ENCODE peak calls at places on chromosomes 6 and 20, in eight cellular contexts. V is adrenal gland, G is Peyer's patch, X is mucosa of descending colon, J is GM23338, I is WTC11, D is kidney, R is GM12865. S is an unnamed sample.

GRCh38 chr6:25085761-25086160 is 150.0 kb upstream of the RIPOR2 start:
- DNase-seq in R (peak; percentile 19), V (no peak), D (no peak), J (no peak), X (no peak), G (no peak), I (no peak), S (no peak)

GRCh38 chr6:105733556-105734162 is 330.8 kb upstream of the PREP start:
- DNase-seq in R (peak; percentile 61), J (peak; percentile 79), V (no peak), G (no peak), D (no peak), I (no peak), X (no peak), S (no peak)

GRCh38 chr20:57313951-57314350 is 15.7 kb upstream of the SPO11 start:
- DNase-seq in J (no peak), V (no peak), X (no peak), R (no peak), I (no peak), D (no peak), G (no peak), S (no peak)

GRCh38 chr6:117491916-117492315 is 9.4 kb downstream of the DCBLD1 start:
- DNase-seq in X (no peak), J (no peak), G (no peak), V (no peak), I (no peak), D (no peak), R (no peak), S (no peak)

GRCh38 chr6:81265106-81265505 is 487.4 kb downstream of the TENT5A start:
- DNase-seq in I (no peak), R (no peak), D (no peak), X (no peak), V (no peak), J (no peak), G (no peak), S (no peak)

GRCh38 chr20:59598625-59599310 is 5.6 kb upstream of the PHACTR3 start:
- DNase-seq in D (no peak), R (peak; percentile 65), I (peak; percentile 59), X (no peak), G (no peak), V (no peak), J (peak; percentile 66), S (peak; percentile 62)

GRCh38 chr20:31674895-31675827 is 37.4 kb downstream of the COX4I2 start:
- DNase-seq in R (peak; percentile 84), X (peak; percentile 50), G (peak; percentile 86), V (peak; percentile 90), J (no peak), D (peak; percentile 82), I (no peak), S (peak; percentile 76)

GRCh38 chr6:167501831-167502385 is 177.0 kb downstream of the TTLL2 start:
- DNase-seq in G (peak; percentile 77), I (peak; percentile 54), X (peak; percentile 78), V (no peak), R (no peak), D (no peak), J (peak; percentile 61), S (no peak)

GRCh38 chr6:132479131-132479530 is 33.8 kb downstream of the STX7 start:
- DNase-seq in J (no peak), V (no peak), G (no peak), X (no peak), I (no peak), R (no peak), D (no peak), S (no peak)

GRCh38 chr6:118197539-118197938 is 290.5 kb downstream of the SLC35F1 start:
- DNase-seq in X (no peak), D (no peak), R (no peak), V (no peak), J (peak; percentile 54), I (no peak), G (no peak), S (no peak)

GRCh38 chr20:14925286-14925685 is 587.9 kb upstream of the FLRT3 start:
- DNase-seq in J (no peak), X (no peak), D (no peak), V (no peak), R (no peak), I (no peak), G (no peak), S (no peak)

GRCh38 chr6:35419431-35419830 is 32.7 kb upstream of the FANCE start:
- DNase-seq in G (no peak), R (peak; percentile 40), D (no peak), V (no peak), I (no peak), J (peak; percentile 30), X (no peak), S (peak; percentile 44)

GRCh38 chr20:53748821-53749402 is 155.3 kb upstream of the ZNF217 start:
- DNase-seq in X (no peak), G (no peak), J (no peak), I (no peak), D (no peak), R (peak; percentile 60), V (no peak), S (peak; percentile 53)

GRCh38 chr6:88612631-88613030 is 350.8 kb downstream of the RNGTT start:
- DNase-seq in V (no peak), I (no peak), G (no peak), X (no peak), R (peak; percentile 77), D (no peak), J (no peak), S (no peak)

GRCh38 chr6:74087898-74088297 is 391.9 kb downstream of the CD109 start:
- DNase-seq in D (no peak), I (no peak), J (peak; percentile 7), G (no peak), X (no peak), V (no peak), R (no peak), S (no peak)

GRCh38 chr20:2162125-2162822 is 60.6 kb downstream of the STK35 start:
- DNase-seq in V (no peak), G (peak; percentile 30), D (no peak), J (no peak), R (no peak), I (no peak), X (no peak), S (no peak)

GRCh38 chr6:106513813-106514212 is 115.5 kb downstream of the RTN4IP1 start:
- DNase-seq in V (no peak), G (no peak), D (no peak), R (peak; percentile 30), X (no peak), J (no peak), I (no peak), S (no peak)

GRCh38 chr20:4898845-4899244 is 102.5 kb downstream of the SLC23A2 start:
- DNase-seq in J (no peak), D (no peak), V (no peak), I (no peak), R (no peak), G (no peak), X (no peak), S (no peak)

GRCh38 chr20:59646487-59646886 is 42.1 kb downstream of the PHACTR3 start:
- DNase-seq in I (no peak), X (no peak), D (no peak), R (no peak), J (no peak), G (no peak), V (no peak), S (no peak)

GRCh38 chr20:45372241-45372640 is 5.9 kb downstream of the TP53TG5 start:
- DNase-seq in G (no peak), X (no peak), D (no peak), R (no peak), J (no peak), V (no peak), I (no peak), S (no peak)
- TF ChIP-seq CTCF in G (no peak), X (no peak), D (no peak), R (no peak), J (no peak), V (no peak), I (no peak), S (no peak)

DNA sequence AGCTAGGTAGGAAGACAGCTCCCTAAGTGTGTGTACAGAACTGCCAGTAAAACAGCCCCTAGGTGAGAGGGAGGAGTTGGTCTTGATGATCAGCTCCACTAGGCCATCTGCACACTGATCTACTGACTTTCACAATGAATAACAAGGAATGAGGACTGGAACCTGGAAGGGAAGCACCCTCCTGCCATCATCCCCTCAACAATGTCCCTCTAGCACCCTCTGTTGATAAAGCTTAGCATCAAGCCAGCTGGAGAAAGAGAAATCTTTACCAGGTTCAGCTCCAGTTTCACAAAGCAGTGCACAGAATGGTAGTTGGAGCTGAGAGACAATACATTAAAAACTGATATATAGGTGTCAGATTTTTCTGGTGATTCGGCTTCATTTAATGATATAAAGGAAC is 57.2 kb upstream of the IRAK1BP1 start:
- DNase-seq in D (no peak), R (peak; percentile 32), X (no peak), G (no peak), I (peak; percentile 21), J (peak; percentile 82), V (peak; percentile 15), S (no peak)
- TF ChIP-seq CTCF in D (no peak), R (peak; percentile 50), X (peak; percentile 21), G (peak; percentile 51), I (peak; percentile 40), J (peak; percentile 76), V (peak; percentile 48), S (no peak)

GRCh38 chr6:15285682-15286294 is 39.9 kb downstream of the JARID2 start:
- DNase-seq in D (no peak), J (no peak), G (peak; percentile 43), X (no peak), I (no peak), V (no peak), R (no peak), S (no peak)
- TF ChIP-seq CTCF in D (no peak), J (peak; percentile 51), G (peak; percentile 4), X (no peak), I (no peak), V (no peak), R (no peak), S (no peak)

GRCh38 chr20:35001596-35002362 is 46.1 kb downstream of the MYH7B start:
- DNase-seq in X (peak; percentile 44), I (peak; percentile 66), R (no peak), J (peak; percentile 70), V (no peak), G (no peak), D (peak; percentile 59), S (peak; percentile 12)
- TF ChIP-seq CTCF in X (no peak), I (no peak), R (peak; percentile 10), J (peak; percentile 42), V (no peak), G (peak; percentile 41), D (no peak), S (no peak)

GRCh38 chr6:95865857-95866256 is 149.9 kb upstream of the FUT9 start:
- DNase-seq in I (no peak), G (no peak), X (no peak), D (no peak), V (no peak), J (no peak), R (no peak), S (no peak)

GRCh38 chr6:95867205-95867604 is 148.6 kb upstream of the FUT9 start:
- DNase-seq in J (no peak), V (no peak), G (no peak), X (no peak), I (no peak), R (no peak), D (no peak), S (no peak)

DNA sequence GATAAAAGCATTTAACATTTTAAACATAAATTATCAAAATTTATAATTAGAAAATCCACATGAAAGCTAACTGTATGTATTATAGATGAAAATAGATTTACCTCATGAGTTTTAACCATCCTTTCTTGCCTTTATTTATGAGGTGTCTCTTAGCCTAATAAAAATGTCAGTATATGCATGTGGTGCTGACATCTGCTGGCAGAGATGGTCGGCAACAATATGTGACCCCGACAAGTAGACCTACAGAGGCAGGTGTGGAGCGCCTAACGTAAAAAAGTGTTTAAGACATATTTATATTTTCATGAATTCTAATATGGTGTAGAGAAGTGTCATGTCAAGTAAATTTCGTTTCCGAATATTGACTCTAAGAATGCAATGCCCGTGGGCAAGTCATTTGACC is 149.0 kb upstream of the FUT9 start:
- DNase-seq in D (no peak), R (peak; percentile 52), J (peak; percentile 67), V (no peak), G (no peak), X (no peak), I (peak; percentile 32), S (peak; percentile 29)
- TF ChIP-seq CTCF in D (peak; percentile 28), R (peak; percentile 40), J (peak; percentile 76), V (peak; percentile 15), G (peak; percentile 13), X (no peak), I (no peak), S (no peak)

S was measured in activated CD8-positive, alpha-beta T cell treated with anti-CD3 and anti-CD28 coated beads for 36 hours.